ENCODE peak calls at places on chromosome 15, in four cellular contexts. One of them, this sample, is unnamed. For H3K36me3, the result is how much of the 10 kb centered on the place peaks cover.

GRCh38 chr15:43789409-43789808 is 2.7 kb upstream of the SERF2 start:
- DNase-seq in brain microvascular endothelial cell: no peak
- DNase-seq in aorta: no peak
- DNase-seq in cardiac muscle cell: no peak
- DNase-seq in this sample: peak

GRCh38 chr15:26773485-26773877 is 615 bp upstream of the GABRB3 start:
- DNase-seq in cardiac muscle cell: no peak
- DNase-seq in aorta: no peak
- DNase-seq in brain microvascular endothelial cell: no peak
- DNase-seq in this sample: no peak

GRCh38 chr15:95051881-95052280 is 820.5 kb downstream of the MCTP2 start:
- DNase-seq in brain microvascular endothelial cell: no peak
- DNase-seq in cardiac muscle cell: no peak
- DNase-seq in aorta: no peak
- DNase-seq in this sample: no peak

GRCh38 chr15:38461089-38461833 is 7.3 kb downstream of the FAM98B start:
- DNase-seq in aorta: no peak
- DNase-seq in cardiac muscle cell: peak
- DNase-seq in brain microvascular endothelial cell: peak
- DNase-seq in this sample: no peak

GRCh38 chr15:66952756-66953522 is 112.5 kb upstream of the SMAD3 start:
- DNase-seq in cardiac muscle cell: no peak
- DNase-seq in aorta: no peak
- DNase-seq in brain microvascular endothelial cell: no peak
- DNase-seq in this sample: no peak

GRCh38 chr15:66515901-66516322 is 10.8 kb downstream of the ZWILCH start:
- DNase-seq in aorta: no peak
- DNase-seq in cardiac muscle cell: peak
- DNase-seq in brain microvascular endothelial cell: no peak
- DNase-seq in this sample: no peak

GRCh38 chr15:75671684-75672083 is 24.0 kb downstream of the SNX33 start:
- DNase-seq in brain microvascular endothelial cell: no peak
- DNase-seq in cardiac muscle cell: peak
- DNase-seq in aorta: no peak
- DNase-seq in this sample: no peak

GRCh38 chr15:44193651-44194396 is 1.2 kb downstream of the FRMD5 start:
- DNase-seq in brain microvascular endothelial cell: peak
- DNase-seq in aorta: no peak
- DNase-seq in cardiac muscle cell: peak
- DNase-seq in this sample: no peak

GRCh38 chr15:40955930-40956542 is 2.8 kb downstream of the CHAC1 start:
- DNase-seq in cardiac muscle cell: no peak
- DNase-seq in aorta: peak
- DNase-seq in brain microvascular endothelial cell: peak
- DNase-seq in this sample: no peak

GRCh38 chr15:42141246-42141645 is 15.2 kb downstream of the PLA2G4F start:
- DNase-seq in cardiac muscle cell: no peak
- DNase-seq in aorta: no peak
- DNase-seq in brain microvascular endothelial cell: no peak
- DNase-seq in this sample: no peak

GRCh38 chr15:72339777-72340177 is 19.8 kb upstream of the CELF6 start:
- DNase-seq in aorta: no peak
- DNase-seq in cardiac muscle cell: peak
- DNase-seq in brain microvascular endothelial cell: peak
- DNase-seq in this sample: no peak

GRCh38 chr15:36738817-36739216 is 159.4 kb downstream of the CDIN1 start:
- DNase-seq in aorta: no peak
- DNase-seq in brain microvascular endothelial cell: no peak
- DNase-seq in cardiac muscle cell: no peak
- DNase-seq in this sample: no peak

GRCh38 chr15:36887214-36888017 is 212.9 kb downstream of the MEIS2 start:
- DNase-seq in brain microvascular endothelial cell: no peak
- DNase-seq in aorta: peak
- DNase-seq in cardiac muscle cell: no peak
- DNase-seq in this sample: no peak

GRCh38 chr15:78139564-78139963 is 8.3 kb upstream of the CIB2 start:
- DNase-seq in cardiac muscle cell: no peak
- DNase-seq in aorta: no peak
- DNase-seq in brain microvascular endothelial cell: no peak
- DNase-seq in this sample: no peak

GRCh38 chr15:57665939-57666338 is 40.6 kb upstream of the POLR2M start:
- DNase-seq in cardiac muscle cell: no peak
- DNase-seq in brain microvascular endothelial cell: no peak
- DNase-seq in aorta: no peak
- DNase-seq in this sample: no peak

GRCh38 chr15:57667171-57667924 is 39.2 kb upstream of the POLR2M start:
- DNase-seq in aorta: no peak
- DNase-seq in brain microvascular endothelial cell: peak
- DNase-seq in cardiac muscle cell: peak
- DNase-seq in this sample: no peak

GRCh38 chr15:57663262-57663661 is 43.3 kb upstream of the POLR2M start:
- DNase-seq in cardiac muscle cell: no peak
- DNase-seq in aorta: no peak
- DNase-seq in brain microvascular endothelial cell: no peak
- DNase-seq in this sample: no peak

GRCh38 chr15:57662802-57663201 is 43.7 kb upstream of the POLR2M start:
- DNase-seq in brain microvascular endothelial cell: no peak
- DNase-seq in aorta: no peak
- DNase-seq in cardiac muscle cell: no peak
- DNase-seq in this sample: no peak

GRCh38 chr15:57665187-57665586 is 41.3 kb upstream of the POLR2M start:
- DNase-seq in aorta: no peak
- DNase-seq in cardiac muscle cell: no peak
- DNase-seq in brain microvascular endothelial cell: no peak
- DNase-seq in this sample: no peak
- H3K4me3 ChIP-seq in aorta: no peak
- H3K4me3 ChIP-seq in cardiac muscle cell: no peak
- H3K4me3 ChIP-seq in brain microvascular endothelial cell: no peak
- H3K4me3 ChIP-seq in this sample: no peak

DNA sequence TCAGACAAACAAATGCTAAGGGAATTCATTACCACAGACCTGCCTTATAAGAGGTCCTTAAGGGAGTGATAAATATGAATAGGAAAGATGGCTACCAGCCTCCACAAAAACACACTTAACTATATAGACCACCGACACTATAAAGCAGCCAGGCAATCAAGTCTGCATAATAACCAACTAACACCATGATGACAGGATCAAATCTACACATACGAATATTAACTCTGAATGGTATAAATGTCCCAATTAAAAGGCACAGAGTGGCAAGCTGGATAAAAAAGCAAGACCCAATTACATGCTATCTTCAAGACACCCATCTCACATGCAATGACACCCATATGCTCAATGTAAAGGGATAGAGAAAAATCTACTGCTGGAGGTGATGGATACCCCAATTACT is 221.1 kb downstream of the SCAPER start:
- DNase-seq in brain microvascular endothelial cell: no peak
- DNase-seq in cardiac muscle cell: no peak
- DNase-seq in aorta: no peak
- DNase-seq in this sample: no peak
- H3K36me3 ChIP-seq in brain microvascular endothelial cell: under half
- H3K36me3 ChIP-seq in cardiac muscle cell: under half
- H3K36me3 ChIP-seq in aorta: under half
- H3K36me3 ChIP-seq in this sample: under half

GRCh38 chr15:99508807-99509311 is 56.9 kb upstream of the MEF2A start:
- DNase-seq in cardiac muscle cell: no peak
- DNase-seq in brain microvascular endothelial cell: no peak
- DNase-seq in aorta: no peak
- DNase-seq in this sample: no peak
- H3K4me3 ChIP-seq in cardiac muscle cell: no peak
- H3K4me3 ChIP-seq in brain microvascular endothelial cell: no peak
- H3K4me3 ChIP-seq in aorta: no peak
- H3K4me3 ChIP-seq in this sample: peak

DNA sequence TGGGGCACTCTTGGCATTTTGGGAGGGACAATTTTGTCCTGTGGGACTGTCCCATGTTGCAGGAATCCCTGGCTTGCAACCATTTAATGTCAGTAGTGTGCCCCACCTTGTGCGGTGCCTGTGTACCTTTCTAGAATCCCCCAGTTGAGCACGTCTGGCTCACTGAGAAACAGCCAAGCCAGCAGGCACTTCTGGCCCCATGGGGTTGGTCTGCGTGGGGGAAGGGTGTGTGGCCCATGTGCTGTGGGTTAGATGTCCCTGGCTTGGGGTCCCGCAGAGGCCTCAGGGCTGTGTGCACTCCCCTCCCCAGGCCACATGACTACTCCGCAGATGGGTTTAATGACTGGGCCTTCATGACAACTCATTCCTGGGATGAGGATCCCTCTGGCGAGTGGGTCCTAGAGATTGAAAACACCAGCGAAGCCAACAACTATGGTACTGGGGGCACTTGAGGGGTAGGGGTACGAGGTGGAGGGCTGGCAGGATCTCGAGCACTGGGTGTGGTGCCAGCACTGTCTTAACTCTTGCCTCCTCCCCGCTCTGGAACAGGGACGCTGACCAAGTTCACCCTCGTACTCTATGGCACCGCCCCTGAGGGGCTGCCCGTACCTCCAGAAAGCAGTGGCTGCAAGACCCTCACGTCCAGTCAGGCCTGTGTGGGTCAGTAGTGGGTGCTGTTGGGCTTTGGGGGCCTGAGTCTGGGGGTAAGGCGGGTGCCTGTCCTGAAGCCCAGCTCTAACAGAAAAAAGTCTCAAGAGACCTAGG is 3.7 kb upstream of the FES start:
- DNase-seq in cardiac muscle cell: no peak
- DNase-seq in brain microvascular endothelial cell: no peak
- DNase-seq in aorta: no peak
- DNase-seq in this sample: no peak
- H3K36me3 ChIP-seq in cardiac muscle cell: under half
- H3K36me3 ChIP-seq in brain microvascular endothelial cell: half or more
- H3K36me3 ChIP-seq in aorta: under half
- H3K36me3 ChIP-seq in this sample: under half